ENCODE peak calls at places on chromosomes 3 and 15, in four cellular contexts. W is ovary, C is stomach, Y is sigmoid colon. B is an unnamed sample. For H3K27me3, the result is how much of the 10 kb centered on the place peaks cover.

GRCh38 chr3:46360904-46361303 is 7.0 kb downstream of the CCR2 start:
- DNase-seq in W (no peak), C (no peak), Y (no peak), B (no peak)

GRCh38 chr3:126982125-126982521 is 792 bp upstream of the PLXNA1 start:
- DNase-seq in W (no peak), C (no peak), Y (no peak), B (no peak)

GRCh38 chr3:48644898-48645760 is 9.9 kb upstream of the SLC26A6 start:
- DNase-seq in W (no peak), C (no peak), Y (no peak), B (no peak)

GRCh38 chr3:188348445-188349244 is 194.7 kb downstream of the LPP start:
- DNase-seq in W (peak), C (peak), Y (peak), B (peak)

GRCh38 chr3:55749036-55749435 is 261.9 kb upstream of the WNT5A start:
- DNase-seq in W (no peak), C (no peak), Y (no peak), B (no peak)

GRCh38 chr3:63981980-63982379 is 41.3 kb downstream of the PSMD6 start:
- DNase-seq in W (no peak), C (no peak), Y (no peak), B (no peak)

GRCh38 chr3:118817748-118818165 is 216.9 kb downstream of the IGSF11 start:
- DNase-seq in W (no peak), C (peak), Y (no peak), B (no peak)

GRCh38 chr3:53796161-53796560 is 50.1 kb downstream of the CHDH start:
- DNase-seq in W (no peak), C (peak), Y (no peak), B (no peak)

GRCh38 chr15:99123706-99124451 is 19.0 kb downstream of the SYNM start:
- DNase-seq in W (peak), C (peak), Y (peak), B (peak)

GRCh38 chr3:139540686-139541085 is 1.1 kb upstream of the RBP1 start:
- DNase-seq in W (no peak), C (no peak), Y (no peak), B (no peak)

GRCh38 chr15:59013246-59013645 is 25.8 kb downstream of the RNF111 start:
- DNase-seq in W (no peak), C (no peak), Y (no peak), B (no peak)

GRCh38 chr15:66937588-66937987 is 127.8 kb upstream of the SMAD3 start:
- DNase-seq in W (no peak), C (no peak), Y (peak), B (no peak)

GRCh38 chr3:126338796-126339241 is 18.4 kb downstream of the KLF15 start:
- DNase-seq in W (peak), C (peak), Y (peak), B (no peak)

GRCh38 chr3:48397767-48398681 is 26.0 kb downstream of the FBXW12 start:
- DNase-seq in W (peak), C (no peak), Y (no peak), B (no peak)

GRCh38 chr15:76196286-76196948 is 114.9 kb downstream of the ETFA start:
- DNase-seq in W (peak), C (peak), Y (peak), B (no peak)

GRCh38 chr3:147423601-147424324 is 14.6 kb downstream of the ZIC1 start:
- DNase-seq in W (no peak), C (no peak), Y (no peak), B (no peak)

GRCh38 chr3:72745146-72745976 is 102.9 kb downstream of the SHQ1 start:
- DNase-seq in W (no peak), C (peak), Y (no peak), B (no peak)

GRCh38 chr3:18988619-18989229 is 159.6 kb upstream of the KCNH8 start:
- DNase-seq in W (no peak), C (no peak), Y (no peak), B (no peak)

GRCh38 chr15:89143503-89144162 is 55.4 kb downstream of the ABHD2 start:
- DNase-seq in W (no peak), C (no peak), Y (no peak), B (no peak)

GRCh38 chr3:113054552-113054951 is 63.8 kb downstream of the GTPBP8 start:
- DNase-seq in W (no peak), C (no peak), Y (no peak), B (no peak)

GRCh38 chr3:35883929-35884328 is 244.6 kb downstream of the ARPP21 start:
- DNase-seq in W (no peak), C (no peak), Y (no peak), B (no peak)

GRCh38 chr15:51244366-51244977 is 93.9 kb downstream of the CYP19A1 start:
- DNase-seq in W (no peak), C (no peak), Y (no peak), B (no peak)

GRCh38 chr3:11609481-11609880 is 34.2 kb downstream of the VGLL4 start:
- DNase-seq in W (no peak), C (no peak), Y (no peak), B (no peak)

GRCh38 chr3:100641471-100642032 is 32.2 kb downstream of the ADGRG7 start:
- DNase-seq in W (no peak), C (no peak), Y (no peak), B (no peak)

GRCh38 chr15:31474059-31474868 is 147.6 kb downstream of the KLF13 start:
- DNase-seq in W (no peak), C (peak), Y (no peak), B (no peak)

GRCh38 chr3:11591401-11592266 is 52.1 kb downstream of the VGLL4 start:
- DNase-seq in W (peak), C (peak), Y (peak), B (peak)

GRCh38 chr15:33738941-33739664 is 229.2 kb upstream of the CHRM5 start:
- DNase-seq in W (no peak), C (no peak), Y (no peak), B (no peak)

GRCh38 chr15:56763082-56763481 is 29.8 kb upstream of the ZNF280D start:
- DNase-seq in W (no peak), C (no peak), Y (no peak), B (no peak)

GRCh38 chr15:56757884-56758283 is 24.6 kb upstream of the ZNF280D start:
- DNase-seq in W (no peak), C (no peak), Y (no peak), B (no peak)

GRCh38 chr15:56760186-56760585 is 26.9 kb upstream of the ZNF280D start:
- DNase-seq in W (no peak), C (no peak), Y (no peak), B (no peak)

GRCh38 chr15:56758770-56759449 is 25.6 kb upstream of the ZNF280D start:
- DNase-seq in W (no peak), C (no peak), Y (no peak), B (no peak)

GRCh38 chr15:56759450-56759845 is 26.1 kb upstream of the ZNF280D start:
- DNase-seq in W (no peak), C (peak), Y (peak), B (peak)
- H3K4me3 ChIP-seq in W (no peak), C (no peak), Y (no peak), B (no peak)

DNA sequence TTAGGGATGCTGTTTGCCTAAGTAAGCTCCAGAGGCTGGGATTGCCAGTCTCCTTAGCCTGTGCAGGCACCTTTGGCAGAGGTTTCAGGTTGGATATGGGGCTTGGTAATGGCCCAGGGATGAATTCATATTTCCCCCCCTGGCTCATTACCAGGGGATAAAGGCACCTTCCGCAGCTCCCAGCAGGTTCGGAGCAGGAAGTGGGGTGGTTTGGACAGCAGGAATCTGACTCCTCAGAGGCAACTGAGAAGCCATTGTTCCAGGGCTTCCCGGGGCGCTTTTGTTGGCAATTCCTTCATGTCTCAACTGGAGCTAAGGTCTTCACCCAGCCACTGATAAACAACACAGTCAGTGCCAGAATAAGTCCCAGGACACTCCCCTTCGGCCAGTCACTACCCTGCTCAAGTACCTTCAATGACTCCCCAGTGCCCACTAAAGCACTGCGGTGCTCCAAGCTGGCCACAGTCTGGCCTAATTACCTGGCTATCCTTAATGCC is 85.3 kb upstream of the SLC6A6 start:
- DNase-seq in W (no peak), C (no peak), Y (no peak), B (no peak)
- TF ChIP-seq EP300 in W (no peak), C (no peak), Y (no peak), B (no peak)

GRCh38 chr3:194364314-194364651 is 5.3 kb downstream of the LRRC15 start:
- DNase-seq in W (no peak), C (no peak), Y (no peak), B (no peak)

GRCh38 chr3:194365978-194366490 is 3.5 kb downstream of the LRRC15 start:
- DNase-seq in W (no peak), C (no peak), Y (no peak), B (no peak)

GRCh38 chr3:194364652-194365434 is 4.7 kb downstream of the LRRC15 start:
- DNase-seq in W (no peak), C (no peak), Y (no peak), B (no peak)

GRCh38 chr3:194367992-194368841 is 1.3 kb downstream of the LRRC15 start:
- DNase-seq in W (no peak), C (no peak), Y (no peak), B (no peak)

DNA sequence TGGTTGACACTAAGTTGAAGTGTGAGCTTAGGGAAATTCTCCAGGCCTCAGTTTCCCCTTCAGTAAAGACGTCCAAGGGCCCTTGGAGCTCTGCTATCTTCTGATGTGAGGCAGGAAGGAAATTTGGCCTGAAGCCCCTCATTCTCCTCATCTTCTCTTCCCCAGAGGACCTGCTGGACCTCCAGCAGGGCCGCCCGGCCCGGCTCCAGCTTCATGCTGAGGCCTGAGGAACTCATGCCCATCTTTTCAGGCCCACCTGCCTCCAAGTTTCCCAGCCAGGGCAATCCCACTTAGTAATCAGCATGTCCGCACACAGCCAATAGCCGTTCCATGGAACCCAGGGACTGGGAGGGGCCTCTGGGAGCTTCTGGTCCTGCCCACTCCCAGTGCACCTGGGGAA is 4.0 kb downstream of the LRRC15 start:
- DNase-seq in W (no peak), C (no peak), Y (no peak), B (no peak)
- H3K27me3 ChIP-seq in W (under half), C (under half), Y (under half), B (under half)

GRCh38 chr15:96472647-96473046 is 142.1 kb downstream of the NR2F2 start:
- DNase-seq in W (no peak), C (no peak), Y (no peak), B (no peak)

GRCh38 chr15:96470682-96471290 is 140.3 kb downstream of the NR2F2 start:
- DNase-seq in W (no peak), C (no peak), Y (no peak), B (no peak)

GRCh38 chr15:96477227-96477626 is 146.7 kb downstream of the NR2F2 start:
- DNase-seq in W (no peak), C (no peak), Y (no peak), B (no peak)

GRCh38 chr15:96474274-96474673 is 143.8 kb downstream of the NR2F2 start:
- DNase-seq in W (no peak), C (no peak), Y (no peak), B (no peak)

GRCh38 chr15:96473556-96473955 is 143.1 kb downstream of the NR2F2 start:
- DNase-seq in W (no peak), C (no peak), Y (no peak), B (no peak)
- H3K4me3 ChIP-seq in W (no peak), C (no peak), Y (no peak), B (no peak)

DNA sequence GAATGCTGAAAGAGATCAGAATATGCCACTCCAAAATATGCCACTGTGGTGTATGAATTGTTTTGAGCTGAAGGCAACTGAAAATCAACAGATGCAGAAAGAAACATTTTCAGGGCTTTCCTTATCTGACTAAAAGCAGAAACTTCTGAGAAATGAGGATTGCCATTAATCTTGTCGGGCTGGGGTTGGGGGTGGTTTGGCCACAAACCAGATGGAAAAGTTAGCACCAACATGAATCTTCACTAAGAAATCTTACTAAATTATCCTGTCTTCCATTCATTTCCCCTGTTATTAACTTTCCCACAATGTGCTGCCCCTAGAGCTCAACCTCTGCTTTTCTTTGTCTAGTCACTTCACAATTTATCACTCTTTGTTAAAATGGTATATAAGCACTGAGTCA is 229.9 kb upstream of the GADL1 start:
- DNase-seq in W (no peak), C (no peak), Y (no peak), B (no peak)
- TF ChIP-seq EP300 in W (no peak), C (no peak), Y (no peak), B (no peak)

DNA sequence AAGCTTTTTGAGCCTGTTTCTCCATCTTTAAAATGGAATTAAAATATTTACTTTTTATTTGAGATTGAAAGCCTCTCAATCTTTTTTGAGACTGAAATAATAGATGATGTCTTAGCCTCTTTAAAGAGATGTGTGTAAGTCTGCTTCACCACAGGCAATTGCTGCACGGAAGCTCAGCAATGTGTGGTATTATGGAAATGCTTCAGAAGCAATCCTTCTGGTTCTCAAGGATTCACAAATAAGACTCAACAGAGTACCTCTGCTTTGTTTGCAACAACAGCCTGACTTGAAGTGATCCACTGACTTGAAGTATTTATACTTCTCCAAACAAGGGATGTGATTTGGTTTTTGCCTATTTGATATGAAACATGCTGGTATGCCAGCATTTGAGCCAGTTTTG is 332.0 kb upstream of the RASGRP1 start:
- DNase-seq in W (no peak), C (no peak), Y (no peak), B (no peak)
- H3K27me3 ChIP-seq in W (under half), C (under half), Y (under half), B (under half)

GRCh38 chr15:42605281-42605744 is 29.9 kb downstream of the STARD9 start:
- DNase-seq in W (no peak), C (no peak), Y (no peak), B (no peak)
- H3K4me3 ChIP-seq in W (no peak), C (no peak), Y (no peak), B (no peak)

DNA sequence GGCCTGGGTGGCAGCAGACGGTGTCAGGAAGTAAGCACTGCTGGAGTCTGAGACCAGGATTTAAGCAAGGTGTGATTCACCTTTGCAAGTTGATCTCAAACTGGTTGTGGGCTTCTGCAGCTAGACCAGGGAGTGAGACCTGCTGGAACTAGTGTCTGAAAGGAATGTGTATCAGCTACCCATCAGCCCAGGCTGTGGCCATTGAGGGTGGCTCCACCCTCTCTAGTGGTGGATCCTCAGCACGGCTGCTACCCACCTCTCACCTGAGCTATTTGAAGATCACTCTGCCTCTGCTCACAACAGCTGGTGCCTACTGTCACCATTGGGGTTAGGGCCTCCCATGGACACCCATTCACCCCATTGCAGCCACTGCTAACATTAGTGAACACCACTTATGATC is 140.3 kb upstream of the DCBLD2 start:
- DNase-seq in W (no peak), C (no peak), Y (no peak), B (no peak)
- TF ChIP-seq EP300 in W (no peak), C (no peak), Y (no peak), B (no peak)

DNA sequence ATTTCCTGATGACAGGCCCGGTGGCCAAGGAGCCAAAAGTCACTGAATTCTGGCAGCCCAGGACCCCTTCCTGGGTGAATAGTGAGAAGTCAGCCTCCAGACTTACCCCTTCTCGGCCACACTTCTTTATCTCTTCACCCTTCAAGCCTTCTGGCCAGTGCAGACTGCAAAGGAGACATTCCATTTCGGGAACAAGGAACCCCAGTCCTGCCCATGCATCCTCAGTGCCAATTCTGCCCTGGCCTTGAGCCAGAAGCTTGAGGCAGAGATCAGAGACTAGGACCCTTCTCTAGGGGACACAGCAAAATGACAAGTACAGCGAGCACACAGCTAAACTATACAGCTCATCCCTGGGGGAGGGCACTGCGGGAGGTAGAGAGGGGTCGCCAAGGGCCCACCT is 28.8 kb downstream of the GRAMD2A start:
- DNase-seq in W (no peak), C (peak), Y (no peak), B (no peak)
- H3K27me3 ChIP-seq in W (under half), C (under half), Y (under half), B (under half)

B was measured in tibial nerve.